ENCODE peak calls at places on chromosomes 6 and 20, in nine cellular contexts. One of them, this sample, is unnamed.
A peak's percentile ranks its signal among the peaks of the same experiment; 100 is the strongest.

GRCh38 chr6:126529605-126530004 is 189.7 kb downstream of the CENPW start:
- DNase-seq in thoracic aorta: no peak
- DNase-seq in fibroblast of mammary gland: peak; percentile 8
- DNase-seq in cardiac fibroblast: no peak
- DNase-seq in tibial artery: no peak
- DNase-seq in right lobe of liver: no peak
- DNase-seq in GM23338: no peak
- DNase-seq in MM.1S: no peak
- DNase-seq in heart left ventricle: no peak
- DNase-seq in this sample: no peak

GRCh38 chr6:26199057-26199772 is 112.0 kb downstream of the HFE start:
- DNase-seq in right lobe of liver: peak; percentile 84
- DNase-seq in cardiac fibroblast: peak; percentile 98
- DNase-seq in fibroblast of mammary gland: peak; percentile 94
- DNase-seq in MM.1S: peak; percentile 94
- DNase-seq in heart left ventricle: peak; percentile 69
- DNase-seq in GM23338: peak; percentile 89
- DNase-seq in thoracic aorta: no peak
- DNase-seq in tibial artery: no peak
- DNase-seq in this sample: peak; percentile 92

GRCh38 chr6:101396552-101397173 is 3.2 kb downstream of the GRIK2 start:
- DNase-seq in heart left ventricle: peak; percentile 57
- DNase-seq in right lobe of liver: peak; percentile 65
- DNase-seq in tibial artery: no peak
- DNase-seq in fibroblast of mammary gland: peak; percentile 65
- DNase-seq in thoracic aorta: no peak
- DNase-seq in MM.1S: peak; percentile 77
- DNase-seq in cardiac fibroblast: peak; percentile 72
- DNase-seq in GM23338: peak; percentile 83
- DNase-seq in this sample: peak; percentile 21

GRCh38 chr6:158706369-158706982 is 56.6 kb downstream of the SYTL3 start:
- DNase-seq in right lobe of liver: no peak
- DNase-seq in cardiac fibroblast: peak; percentile 71
- DNase-seq in fibroblast of mammary gland: peak; percentile 65
- DNase-seq in GM23338: peak; percentile 73
- DNase-seq in heart left ventricle: peak; percentile 78
- DNase-seq in thoracic aorta: no peak
- DNase-seq in tibial artery: peak; percentile 69
- DNase-seq in MM.1S: no peak
- DNase-seq in this sample: peak; percentile 83

GRCh38 chr6:129115491-129115890 is 232.6 kb downstream of the LAMA2 start:
- DNase-seq in cardiac fibroblast: no peak
- DNase-seq in thoracic aorta: no peak
- DNase-seq in GM23338: no peak
- DNase-seq in right lobe of liver: no peak
- DNase-seq in MM.1S: no peak
- DNase-seq in tibial artery: no peak
- DNase-seq in fibroblast of mammary gland: no peak
- DNase-seq in heart left ventricle: no peak
- DNase-seq in this sample: no peak

GRCh38 chr20:31758991-31759390 is 19.9 kb downstream of the TPX2 start:
- DNase-seq in heart left ventricle: no peak
- DNase-seq in tibial artery: no peak
- DNase-seq in fibroblast of mammary gland: no peak
- DNase-seq in cardiac fibroblast: no peak
- DNase-seq in thoracic aorta: no peak
- DNase-seq in right lobe of liver: no peak
- DNase-seq in MM.1S: no peak
- DNase-seq in GM23338: no peak
- DNase-seq in this sample: no peak

GRCh38 chr6:41640436-41640835 is 2.2 kb downstream of the MDFI start:
- DNase-seq in tibial artery: no peak
- DNase-seq in thoracic aorta: no peak
- DNase-seq in GM23338: no peak
- DNase-seq in right lobe of liver: no peak
- DNase-seq in MM.1S: no peak
- DNase-seq in fibroblast of mammary gland: no peak
- DNase-seq in heart left ventricle: peak; percentile 15
- DNase-seq in cardiac fibroblast: no peak
- DNase-seq in this sample: no peak

GRCh38 chr6:37785002-37785687 is 34.4 kb upstream of the ZFAND3 start:
- DNase-seq in GM23338: peak; percentile 63
- DNase-seq in MM.1S: no peak
- DNase-seq in tibial artery: no peak
- DNase-seq in heart left ventricle: no peak
- DNase-seq in cardiac fibroblast: no peak
- DNase-seq in thoracic aorta: no peak
- DNase-seq in fibroblast of mammary gland: no peak
- DNase-seq in right lobe of liver: no peak
- DNase-seq in this sample: no peak

GRCh38 chr20:50111120-50111828 is 1.7 kb downstream of the UBE2V1 start:
- DNase-seq in MM.1S: no peak
- DNase-seq in thoracic aorta: no peak
- DNase-seq in heart left ventricle: no peak
- DNase-seq in right lobe of liver: no peak
- DNase-seq in cardiac fibroblast: peak; percentile 74
- DNase-seq in tibial artery: no peak
- DNase-seq in fibroblast of mammary gland: peak; percentile 74
- DNase-seq in GM23338: no peak
- DNase-seq in this sample: no peak

GRCh38 chr20:63283397-63284082 is 9.4 kb upstream of the COL20A1 start:
- DNase-seq in cardiac fibroblast: no peak
- DNase-seq in right lobe of liver: no peak
- DNase-seq in heart left ventricle: peak; percentile 26
- DNase-seq in GM23338: no peak
- DNase-seq in tibial artery: no peak
- DNase-seq in MM.1S: no peak
- DNase-seq in fibroblast of mammary gland: no peak
- DNase-seq in thoracic aorta: no peak
- DNase-seq in this sample: no peak

GRCh38 chr20:63284544-63284949 is 8.4 kb upstream of the COL20A1 start:
- DNase-seq in GM23338: no peak
- DNase-seq in thoracic aorta: no peak
- DNase-seq in MM.1S: no peak
- DNase-seq in cardiac fibroblast: no peak
- DNase-seq in fibroblast of mammary gland: no peak
- DNase-seq in tibial artery: no peak
- DNase-seq in right lobe of liver: no peak
- DNase-seq in heart left ventricle: no peak
- DNase-seq in this sample: no peak

GRCh38 chr20:63284083-63284440 is 8.9 kb upstream of the COL20A1 start:
- DNase-seq in GM23338: no peak
- DNase-seq in tibial artery: no peak
- DNase-seq in cardiac fibroblast: no peak
- DNase-seq in fibroblast of mammary gland: no peak
- DNase-seq in heart left ventricle: no peak
- DNase-seq in thoracic aorta: no peak
- DNase-seq in MM.1S: no peak
- DNase-seq in right lobe of liver: no peak
- DNase-seq in this sample: no peak

GRCh38 chr20:63285636-63286615 is 7.1 kb upstream of the COL20A1 start:
- DNase-seq in GM23338: no peak
- DNase-seq in cardiac fibroblast: no peak
- DNase-seq in heart left ventricle: no peak
- DNase-seq in MM.1S: no peak
- DNase-seq in right lobe of liver: no peak
- DNase-seq in thoracic aorta: no peak
- DNase-seq in tibial artery: no peak
- DNase-seq in fibroblast of mammary gland: no peak
- DNase-seq in this sample: no peak

DNA sequence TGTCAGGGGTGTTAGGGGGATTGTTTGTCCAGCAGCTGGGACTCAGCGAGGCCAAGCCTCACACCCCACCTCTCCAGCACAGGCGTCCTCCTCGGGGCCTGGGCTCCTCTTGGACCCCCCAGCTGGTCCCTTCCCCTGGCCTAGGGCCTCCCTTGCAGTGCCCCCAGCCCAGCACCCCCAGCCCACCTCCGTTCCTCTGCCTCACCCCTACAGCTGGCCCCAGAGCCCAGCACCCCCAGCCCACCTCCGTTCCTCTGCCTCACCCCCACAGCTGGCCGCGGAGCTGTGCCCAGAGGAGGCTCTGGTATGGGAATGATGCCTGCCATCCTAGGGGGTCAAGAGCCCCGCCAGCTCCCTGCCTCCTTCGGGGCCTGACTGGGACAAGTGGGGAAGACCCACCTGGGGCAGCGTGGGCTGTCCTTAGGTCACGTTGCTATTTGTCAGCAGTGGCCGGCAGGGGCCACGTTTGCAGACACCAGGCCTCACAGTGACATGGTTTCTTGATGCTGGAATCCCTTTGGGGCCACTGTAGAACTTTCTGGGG is 7.9 kb upstream of the COL20A1 start:
- DNase-seq in heart left ventricle: no peak
- DNase-seq in fibroblast of mammary gland: no peak
- DNase-seq in cardiac fibroblast: no peak
- DNase-seq in MM.1S: no peak
- DNase-seq in GM23338: no peak
- DNase-seq in right lobe of liver: no peak
- DNase-seq in tibial artery: no peak
- DNase-seq in thoracic aorta: no peak
- DNase-seq in this sample: no peak
- H3K4me3 ChIP-seq in heart left ventricle: no peak overlapping the region
- H3K4me3 ChIP-seq in fibroblast of mammary gland: no peak overlapping the region
- H3K4me3 ChIP-seq in cardiac fibroblast: no peak overlapping the region
- H3K4me3 ChIP-seq in MM.1S: no peak overlapping the region
- H3K4me3 ChIP-seq in GM23338: no peak overlapping the region
- H3K4me3 ChIP-seq in right lobe of liver: no peak overlapping the region
- H3K4me3 ChIP-seq in tibial artery: no peak overlapping the region
- H3K4me3 ChIP-seq in thoracic aorta: no peak overlapping the region
- H3K4me3 ChIP-seq in this sample: no peak overlapping the region

GRCh38 chr6:31079656-31080261 is 32.6 kb downstream of the C6orf15 start:
- DNase-seq in thoracic aorta: peak; percentile 33
- DNase-seq in right lobe of liver: no peak
- DNase-seq in GM23338: peak; percentile 95
- DNase-seq in MM.1S: peak; percentile 70
- DNase-seq in heart left ventricle: peak; percentile 56
- DNase-seq in tibial artery: peak; percentile 68
- DNase-seq in cardiac fibroblast: peak; percentile 75
- DNase-seq in fibroblast of mammary gland: peak; percentile 66
- DNase-seq in this sample: no peak
- TF ChIP-seq CTCF in thoracic aorta: peak; percentile 75
- TF ChIP-seq CTCF in right lobe of liver: peak; percentile 83
- TF ChIP-seq CTCF in GM23338: peak; percentile 88
- TF ChIP-seq CTCF in MM.1S: peak; percentile 83
- TF ChIP-seq CTCF in heart left ventricle: peak; percentile 66
- TF ChIP-seq CTCF in tibial artery: peak; percentile 84
- TF ChIP-seq CTCF in cardiac fibroblast: peak; percentile 84
- TF ChIP-seq CTCF in fibroblast of mammary gland: peak; percentile 88
- TF ChIP-seq CTCF in this sample: peak; percentile 88

DNA sequence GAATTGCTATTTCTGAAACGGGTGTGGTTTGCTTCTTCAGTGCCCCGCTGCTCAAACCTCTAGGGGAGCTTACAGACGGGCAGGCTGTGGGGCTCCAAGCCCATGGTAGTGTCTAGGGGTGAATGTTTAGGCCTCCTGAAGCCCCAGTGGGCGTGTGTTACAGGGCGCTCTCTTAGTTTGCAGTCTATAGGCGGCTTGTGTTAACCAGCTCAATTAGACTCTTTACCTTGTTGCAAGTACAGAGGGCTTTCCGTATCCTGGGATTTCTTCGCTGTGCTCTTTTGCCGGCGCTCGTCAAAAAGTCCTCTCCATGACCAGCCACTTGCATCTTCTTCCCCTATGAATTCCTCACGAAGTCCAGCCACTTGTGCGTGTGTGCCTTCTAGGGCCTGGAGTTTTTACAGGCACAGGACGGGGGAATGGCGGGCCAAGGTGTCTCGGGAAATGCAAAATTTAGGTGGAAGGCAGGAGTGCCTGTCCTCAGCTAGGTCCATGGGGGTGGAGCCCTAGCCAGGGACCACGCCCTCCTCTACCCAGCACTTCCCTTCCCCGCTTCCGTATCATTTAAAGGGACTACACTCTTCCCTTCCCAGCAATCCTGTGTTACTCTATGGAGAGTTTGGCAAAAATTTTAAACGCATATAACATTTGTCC is 94.5 kb downstream of the HTR1B start:
- DNase-seq in cardiac fibroblast: peak; percentile 56
- DNase-seq in thoracic aorta: no peak
- DNase-seq in right lobe of liver: peak; percentile 68
- DNase-seq in fibroblast of mammary gland: peak; percentile 27
- DNase-seq in GM23338: peak; percentile 64
- DNase-seq in tibial artery: peak; percentile 25
- DNase-seq in heart left ventricle: peak; percentile 42
- DNase-seq in MM.1S: peak; percentile 28
- DNase-seq in this sample: no peak
- H3K4me3 ChIP-seq in cardiac fibroblast: peak overlapping the region; percentile 68
- H3K4me3 ChIP-seq in thoracic aorta: peak overlapping the region; percentile 68
- H3K4me3 ChIP-seq in right lobe of liver: peak overlapping the region; percentile 48
- H3K4me3 ChIP-seq in fibroblast of mammary gland: peak overlapping the region; percentile 60
- H3K4me3 ChIP-seq in GM23338: peak overlapping the region; percentile 68
- H3K4me3 ChIP-seq in tibial artery: peak overlapping the region; percentile 46
- H3K4me3 ChIP-seq in heart left ventricle: peak overlapping the region; percentile 58
- H3K4me3 ChIP-seq in MM.1S: peak overlapping the region; percentile 61
- H3K4me3 ChIP-seq in this sample: peak overlapping the region; percentile 51

DNA sequence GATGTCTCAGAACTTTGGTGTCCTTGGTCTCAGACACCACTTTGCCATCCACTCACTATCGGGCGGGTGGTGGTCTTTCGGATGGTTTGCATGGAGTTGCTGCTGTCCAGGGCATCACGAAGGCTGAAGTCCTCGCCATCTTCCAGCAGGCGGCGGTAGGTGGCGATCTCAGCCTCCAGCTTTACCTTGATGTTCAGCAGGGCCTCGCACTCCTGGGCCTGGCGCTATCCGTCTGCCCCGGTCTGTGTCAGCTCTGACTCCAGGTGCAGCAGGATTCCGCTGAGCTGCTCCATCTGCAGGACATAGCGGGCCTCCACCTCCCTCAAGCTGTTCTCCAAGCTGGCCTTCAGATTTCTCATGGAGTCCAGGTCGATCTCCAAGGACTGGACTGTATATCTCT is 36.0 kb downstream of the ZNF311 start:
- DNase-seq in MM.1S: no peak
- DNase-seq in right lobe of liver: no peak
- DNase-seq in GM23338: peak; percentile 65
- DNase-seq in cardiac fibroblast: no peak
- DNase-seq in fibroblast of mammary gland: no peak
- DNase-seq in tibial artery: no peak
- DNase-seq in heart left ventricle: no peak
- DNase-seq in thoracic aorta: no peak
- DNase-seq in this sample: no peak
- TF ChIP-seq CTCF in MM.1S: no peak
- TF ChIP-seq CTCF in right lobe of liver: no peak
- TF ChIP-seq CTCF in GM23338: peak; percentile 52
- TF ChIP-seq CTCF in cardiac fibroblast: peak; percentile 4
- TF ChIP-seq CTCF in fibroblast of mammary gland: no peak
- TF ChIP-seq CTCF in tibial artery: no peak
- TF ChIP-seq CTCF in heart left ventricle: no peak
- TF ChIP-seq CTCF in thoracic aorta: no peak
- TF ChIP-seq CTCF in this sample: no peak

GRCh38 chr6:27772261-27773001 is 139.8 kb downstream of the OR2B2 start:
- DNase-seq in fibroblast of mammary gland: peak; percentile 82
- DNase-seq in MM.1S: peak; percentile 90
- DNase-seq in right lobe of liver: peak; percentile 90
- DNase-seq in GM23338: peak; percentile 95
- DNase-seq in cardiac fibroblast: peak; percentile 87
- DNase-seq in tibial artery: peak; percentile 82
- DNase-seq in thoracic aorta: no peak
- DNase-seq in heart left ventricle: peak; percentile 83
- DNase-seq in this sample: no peak
- H3K4me3 ChIP-seq in fibroblast of mammary gland: peak overlapping the region; percentile 24
- H3K4me3 ChIP-seq in MM.1S: no peak overlapping the region
- H3K4me3 ChIP-seq in right lobe of liver: no peak overlapping the region
- H3K4me3 ChIP-seq in GM23338: peak overlapping the region; percentile 48
- H3K4me3 ChIP-seq in cardiac fibroblast: no peak overlapping the region
- H3K4me3 ChIP-seq in tibial artery: no peak overlapping the region
- H3K4me3 ChIP-seq in thoracic aorta: no peak overlapping the region
- H3K4me3 ChIP-seq in heart left ventricle: no peak overlapping the region
- H3K4me3 ChIP-seq in this sample: peak overlapping the region; percentile 40

This sample was measured in retinal pigment epithelial cell.